ENCODE peak calls at places on chromosomes 16 and 17, in nine cellular contexts. G, S, J, I, H, A, M, N and O are unnamed samples.
A peak's percentile ranks its signal among the peaks of the same experiment; 100 is the strongest.

GRCh38 chr17:48725005-48725293 is 2.0 kb downstream of the PRAC2 start:
- DNase-seq in A (no peak), J (no peak), S (no peak), G (no peak), N (no peak), H (no peak), I (no peak), M (no peak), O (no peak)

GRCh38 chr17:40443196-40443987 is at the start of gene IGFBP4:
- DNase-seq in J (peak; percentile 79), S (no peak), A (peak; percentile 86), M (no peak), H (peak; percentile 77), N (peak; percentile 96), I (no peak), G (peak; percentile 77), O (peak; percentile 90)

GRCh38 chr17:9306086-9306485 is 269.5 kb downstream of the STX8 start:
- DNase-seq in J (no peak), H (no peak), G (peak; percentile 41), A (no peak), M (no peak), I (no peak), N (no peak), S (no peak), O (no peak)

GRCh38 chr17:7590743-7591142 is 849 bp upstream of the SOX15 start:
- DNase-seq in N (peak; percentile 43), I (no peak), H (no peak), M (no peak), J (no peak), S (no peak), G (peak; percentile 76), A (no peak), O (no peak)

GRCh38 chr16:67801889-67802288 is 4.5 kb downstream of the RANBP10 start:
- DNase-seq in I (no peak), A (no peak), J (no peak), S (no peak), M (no peak), H (no peak), N (no peak), G (no peak), O (no peak)

GRCh38 chr16:6343157-6343556 is 989.5 kb upstream of the RBFOX1 start:
- DNase-seq in I (no peak), H (no peak), N (no peak), G (no peak), A (no peak), M (no peak), J (no peak), S (no peak), O (no peak)

GRCh38 chr16:54928421-54929089 is 2.1 kb upstream of the IRX5 start:
- DNase-seq in H (peak; percentile 77), G (peak; percentile 33), S (no peak), N (peak; percentile 95), A (peak; percentile 32), I (peak; percentile 90), M (no peak), J (peak; percentile 75), O (peak; percentile 58)

GRCh38 chr17:82298538-82299421 is 18.6 kb downstream of the CD7 start:
- DNase-seq in A (no peak), G (no peak), I (no peak), J (no peak), N (no peak), S (no peak), H (no peak), M (no peak), O (no peak)

GRCh38 chr17:7132511-7133094 is 18.0 kb upstream of the ASGR2 start:
- DNase-seq in H (no peak), I (no peak), M (no peak), S (no peak), G (no peak), J (no peak), N (no peak), A (peak; percentile 40), O (no peak)

GRCh38 chr16:8047711-8048110 is 542.6 kb downstream of the TMEM114 start:
- DNase-seq in J (no peak), S (no peak), A (no peak), I (no peak), M (no peak), G (no peak), N (no peak), H (no peak), O (no peak)

GRCh38 chr17:31427684-31428083 is 36.2 kb downstream of the RAB11FIP4 start:
- DNase-seq in H (no peak), M (no peak), N (peak; percentile 44), G (no peak), J (no peak), I (no peak), A (no peak), S (no peak), O (peak; percentile 14)

DNA sequence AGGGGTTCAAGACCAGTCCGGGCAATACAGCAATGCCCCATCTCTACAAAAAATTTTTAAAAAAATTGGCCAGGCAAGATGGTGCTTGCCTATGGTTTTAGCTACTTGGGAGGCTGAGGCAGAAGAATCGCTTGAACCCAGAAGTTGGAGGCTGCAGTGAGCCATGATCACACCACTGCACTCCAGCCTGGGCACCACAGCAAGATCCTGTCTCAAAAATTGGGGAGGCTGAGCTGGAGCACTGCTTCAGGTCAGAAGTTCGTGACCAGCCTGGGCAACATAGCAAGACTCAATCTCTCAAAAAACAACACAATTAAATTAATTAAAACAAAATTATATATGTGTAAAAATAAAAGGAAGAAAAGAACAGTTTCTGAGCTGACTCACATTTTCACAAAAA is 74.8 kb upstream of the CLEC18B start:
- DNase-seq in I (no peak), S (no peak), M (no peak), G (no peak), J (no peak), N (no peak), H (no peak), A (no peak), O (no peak)
- H3K36me3 ChIP-seq in I (peaks cover 44% of the 10 kb centered on the region), S (peaks cover 21% of the 10 kb centered on the region), M (peaks cover 4% of the 10 kb centered on the region), G (peaks cover 3% of the 10 kb centered on the region), J (peaks cover 12% of the 10 kb centered on the region), N (peaks cover 23% of the 10 kb centered on the region), H (peaks cover 58% of the 10 kb centered on the region), A (peaks cover 12% of the 10 kb centered on the region), O (no peaks in the 10 kb centered on the region)

GRCh38 chr16:50201784-50202183 is 48.7 kb downstream of the TENT4B start:
- DNase-seq in M (no peak), G (no peak), N (no peak), I (no peak), J (no peak), A (peak; percentile 32), S (no peak), H (no peak), O (no peak)

GRCh38 chr16:50202926-50203624 is 50.0 kb downstream of the TENT4B start:
- DNase-seq in N (no peak), M (peak; percentile 13), H (no peak), J (no peak), I (no peak), A (peak; percentile 94), G (peak; percentile 94), S (no peak), O (peak; percentile 43)

GRCh38 chr16:50203681-50204080 is 50.6 kb downstream of the TENT4B start:
- DNase-seq in M (no peak), A (no peak), J (no peak), S (no peak), G (no peak), H (no peak), I (no peak), N (no peak), O (no peak)

GRCh38 chr16:50207652-50208051 is 54.5 kb downstream of the TENT4B start:
- DNase-seq in N (no peak), S (no peak), H (no peak), M (no peak), J (no peak), A (peak; percentile 55), G (peak; percentile 79), I (no peak), O (no peak)

DNA sequence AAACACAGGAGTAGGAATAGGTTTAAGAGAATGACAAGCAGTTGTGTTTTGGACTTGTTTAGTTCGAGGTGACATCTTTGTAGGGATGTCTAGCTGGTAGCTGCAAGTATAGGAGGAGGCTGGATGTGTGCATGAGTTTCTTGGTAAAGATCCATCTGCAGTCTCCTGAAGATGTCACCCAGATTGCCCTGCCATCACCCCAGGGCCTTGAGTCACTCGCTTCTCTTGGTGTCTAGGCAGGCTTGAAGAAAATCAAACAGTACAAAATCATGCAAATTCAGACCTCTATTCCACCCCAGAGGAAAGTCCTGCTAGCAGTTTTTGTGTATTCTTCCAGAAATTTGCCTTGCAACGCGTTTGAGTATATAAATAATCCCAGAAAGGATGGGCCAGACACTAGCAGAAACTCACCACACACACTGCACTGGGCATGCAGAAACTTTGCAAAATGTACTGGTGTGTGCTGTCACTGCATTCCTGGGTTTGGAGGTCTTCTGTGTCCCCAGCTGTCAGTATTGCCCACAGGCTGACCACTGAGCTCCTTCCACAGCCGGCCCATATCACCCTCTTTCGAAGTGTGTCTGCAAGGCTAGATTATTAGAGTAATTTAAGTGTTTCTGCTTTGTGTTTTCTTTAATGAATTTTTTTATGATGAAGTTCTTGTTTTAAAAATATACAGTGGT is 51.5 kb downstream of the TENT4B start:
- DNase-seq in S (no peak), J (no peak), H (no peak), A (no peak), G (peak; percentile 20), M (no peak), N (no peak), I (no peak), O (no peak)
- H3K4me1 ChIP-seq in S (peaks cover 42% of the 10 kb centered on the region), J (peaks cover 9% of the 10 kb centered on the region), H (peaks cover 88% of the 10 kb centered on the region), A (peaks cover 53% of the 10 kb centered on the region), G (peaks cover 35% of the 10 kb centered on the region), M (peaks cover 21% of the 10 kb centered on the region), N (peaks cover 23% of the 10 kb centered on the region), I (peaks cover 79% of the 10 kb centered on the region), O (peaks cover 33% of the 10 kb centered on the region)

DNA sequence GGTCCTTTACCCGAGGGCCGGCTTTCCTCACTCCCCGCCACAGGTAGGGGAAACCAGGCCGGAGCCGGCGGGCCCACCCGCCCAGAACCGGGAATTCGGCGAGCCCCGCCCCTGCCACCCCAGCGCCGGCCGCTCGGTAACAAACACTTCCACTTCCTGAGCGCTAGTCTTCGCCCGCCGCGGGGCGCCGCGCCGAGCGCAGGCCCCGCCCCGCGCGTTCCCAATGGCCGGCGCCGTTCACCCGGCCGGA is 224 bp upstream of the NHERF1 start:
- DNase-seq in S (no peak), H (no peak), I (no peak), J (no peak), N (no peak), M (no peak), G (no peak), A (no peak), O (no peak)
- TF ChIP-seq CTCF in S (peak; percentile 29), H (no peak), I (peak; percentile 20), J (no peak), N (no peak), M (no peak), G (no peak), A (no peak), O (no peak)

GRCh38 chr17:80294653-80295052 is 34.0 kb downstream of the RNF213 start:
- DNase-seq in S (no peak), N (peak; percentile 8), I (no peak), J (no peak), H (no peak), G (no peak), M (no peak), A (no peak), O (no peak)
- H3K36me3 ChIP-seq in S (peaks cover 72% of the 10 kb centered on the region), N (peaks cover 60% of the 10 kb centered on the region), I (peaks cover 100% of the 10 kb centered on the region), J (peaks cover 68% of the 10 kb centered on the region), H (peaks cover 100% of the 10 kb centered on the region), G (peaks cover 45% of the 10 kb centered on the region), M (peaks cover 14% of the 10 kb centered on the region), A (peaks cover 8% of the 10 kb centered on the region), O (peaks cover 26% of the 10 kb centered on the region)

DNA sequence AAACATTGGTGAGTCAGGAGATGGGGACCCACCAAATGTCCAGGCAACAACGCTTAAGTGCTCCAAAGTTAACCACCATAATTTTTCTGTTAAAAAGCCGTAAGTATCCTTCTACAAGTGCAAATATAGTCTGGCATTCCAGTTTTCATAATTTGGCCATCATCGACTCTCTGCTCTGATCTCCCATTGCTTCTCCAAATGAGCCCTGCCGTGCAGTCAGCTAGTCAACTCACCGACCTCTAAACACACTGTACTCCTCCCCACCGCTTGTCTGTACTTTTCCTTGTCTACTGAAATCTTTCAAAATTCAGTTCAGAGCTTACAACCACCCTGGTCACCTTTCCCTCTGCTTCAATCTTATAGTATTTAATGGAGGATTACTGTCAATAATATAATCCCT is 52.6 kb upstream of the SLC25A19 start:
- DNase-seq in N (no peak), A (no peak), G (no peak), I (no peak), H (no peak), J (no peak), M (no peak), S (no peak), O (no peak)
- H3K4me1 ChIP-seq in N (peaks cover 15% of the 10 kb centered on the region), A (peaks cover 20% of the 10 kb centered on the region), G (no peaks in the 10 kb centered on the region), I (peaks cover 70% of the 10 kb centered on the region), H (peaks cover 87% of the 10 kb centered on the region), J (peaks cover 4% of the 10 kb centered on the region), M (peaks cover 6% of the 10 kb centered on the region), S (peaks cover 18% of the 10 kb centered on the region), O (peaks cover 25% of the 10 kb centered on the region)